ENCODE peak calls at places on chromosomes 3 and 15, in five cellular contexts. P is activated gamma-delta T cell, Y is dorsolateral prefrontal cortex, R is T47D, W is fibroblast of pulmonary artery. Q is an unnamed sample.

GRCh38 chr3:45536316-45536715 is 58.2 kb upstream of the LIMD1 start:
- DNase-seq in R (no peak), P (no peak), W (no peak), Y (no peak), Q (no peak)

GRCh38 chr3:27076815-27077630 is 292.2 kb downstream of the NEK10 start:
- DNase-seq in P (no peak), Y (no peak), R (no peak), W (no peak), Q (no peak)

GRCh38 chr3:46410669-46411068 is 3.6 kb downstream of the CCRL2 start:
- DNase-seq in R (no peak), P (no peak), Y (no peak), W (no peak), Q (no peak)

GRCh38 chr3:46406786-46407611 is at the start of the genes CCR5AS and CCRL2:
- DNase-seq in P (no peak), R (no peak), W (peak), Y (no peak), Q (peak)

GRCh38 chr3:31704651-31705179 is 172.0 kb downstream of the STT3B start:
- DNase-seq in P (no peak), W (peak), R (peak), Y (no peak), Q (no peak)

GRCh38 chr3:43765417-43766030 is 74.8 kb downstream of the ABHD5 start:
- DNase-seq in R (no peak), P (no peak), Y (no peak), W (peak), Q (no peak)

GRCh38 chr3:161560006-161560637 is 63.5 kb downstream of the OTOL1 start:
- DNase-seq in R (peak), Y (peak), P (no peak), W (peak), Q (peak)

GRCh38 chr3:50474717-50475116 is 28.7 kb downstream of the CACNA2D2 start:
- DNase-seq in P (no peak), R (no peak), W (peak), Y (no peak), Q (no peak)

GRCh38 chr3:170003881-170004356 is 33.9 kb upstream of the GPR160 start:
- DNase-seq in P (no peak), Y (no peak), R (peak), W (no peak), Q (no peak)

GRCh38 chr3:72134989-72135451 is 350.1 kb upstream of the PROK2 start:
- DNase-seq in W (no peak), R (no peak), P (no peak), Y (no peak), Q (no peak)

GRCh38 chr15:55969582-55969981 is 23.8 kb downstream of the NEDD4 start:
- DNase-seq in P (no peak), Y (no peak), R (no peak), W (no peak), Q (no peak)

GRCh38 chr15:26178821-26179220 is 315.7 kb upstream of the ATP10A start:
- DNase-seq in W (no peak), P (no peak), Y (no peak), R (no peak), Q (no peak)

GRCh38 chr15:45677797-45678196 is 43.0 kb downstream of the SQOR start:
- DNase-seq in W (no peak), R (no peak), Y (no peak), P (no peak), Q (no peak)

GRCh38 chr3:13507791-13508339 is 27.8 kb downstream of the HDAC11 start:
- DNase-seq in W (no peak), R (no peak), P (no peak), Y (peak), Q (no peak)

GRCh38 chr3:46926039-46926438 is 48.5 kb downstream of the PTH1R start:
- DNase-seq in W (peak), P (no peak), R (no peak), Y (no peak), Q (no peak)

GRCh38 chr15:47620960-47621681 is 96.2 kb upstream of the SEMA6D start:
- DNase-seq in W (no peak), Y (no peak), P (no peak), R (no peak), Q (no peak)

GRCh38 chr3:126105691-126106187 is 21.8 kb upstream of the SLC41A3 start:
- DNase-seq in W (no peak), P (no peak), R (no peak), Y (no peak), Q (no peak)

GRCh38 chr15:67019069-67019468 is 46.3 kb upstream of the SMAD3 start:
- DNase-seq in W (no peak), P (no peak), Y (no peak), R (no peak), Q (no peak)

GRCh38 chr3:160434071-160434470 is 15.5 kb downstream of the TRIM59 start:
- DNase-seq in R (no peak), W (peak), P (no peak), Y (no peak), Q (no peak)

GRCh38 chr3:127226451-127226850 is 33.5 kb downstream of the PRR23E start:
- DNase-seq in W (no peak), P (no peak), R (no peak), Y (no peak), Q (no peak)

GRCh38 chr3:184688251-184688851 is 23.5 kb downstream of the MAGEF1 start:
- DNase-seq in Y (no peak), R (peak), P (no peak), W (peak), Q (no peak)

GRCh38 chr3:124730920-124731297 is 657 bp downstream of the UMPS start:
- DNase-seq in W (no peak), Y (no peak), P (no peak), R (no peak), Q (no peak)